ENCODE peak calls at places on chromosome 16, in four cellular contexts. One of them, this sample, is unnamed.

GRCh38 chr16:58801838-58802237 is 67.7 kb upstream of the GOT2 start:
- DNase-seq in choroid plexus epithelial cell: no peak
- DNase-seq in foreskin keratinocyte: no peak
- DNase-seq in AG10803: no peak
- DNase-seq in this sample: no peak

GRCh38 chr16:80997139-80997798 is 9.4 kb downstream of the CMC2 start:
- DNase-seq in choroid plexus epithelial cell: peak; percentile 56
- DNase-seq in foreskin keratinocyte: no peak
- DNase-seq in AG10803: peak; percentile 39
- DNase-seq in this sample: no peak

GRCh38 chr16:7526736-7527135 is 194.1 kb downstream of the RBFOX1 start:
- DNase-seq in choroid plexus epithelial cell: no peak
- DNase-seq in foreskin keratinocyte: no peak
- DNase-seq in AG10803: no peak
- DNase-seq in this sample: no peak

GRCh38 chr16:31498493-31498892 is 9.7 kb downstream of the RUSF1 start:
- DNase-seq in choroid plexus epithelial cell: no peak
- DNase-seq in foreskin keratinocyte: no peak
- DNase-seq in AG10803: no peak
- DNase-seq in this sample: no peak

GRCh38 chr16:55532227-55532626 is 23.4 kb downstream of the LPCAT2 start:
- DNase-seq in choroid plexus epithelial cell: peak; percentile 37
- DNase-seq in foreskin keratinocyte: no peak
- DNase-seq in AG10803: peak; percentile 24
- DNase-seq in this sample: no peak

GRCh38 chr16:4207683-4208528 is 34.0 kb downstream of the SRL start:
- DNase-seq in choroid plexus epithelial cell: no peak
- DNase-seq in foreskin keratinocyte: no peak
- DNase-seq in AG10803: no peak
- DNase-seq in this sample: no peak

GRCh38 chr16:58497935-58498334 is 2.0 kb upstream of the NDRG4 start:
- DNase-seq in choroid plexus epithelial cell: no peak
- DNase-seq in foreskin keratinocyte: no peak
- DNase-seq in AG10803: no peak
- DNase-seq in this sample: no peak

GRCh38 chr16:53089434-53090270 is 34.9 kb downstream of the CHD9 start:
- DNase-seq in choroid plexus epithelial cell: peak; percentile 30
- DNase-seq in foreskin keratinocyte: no peak
- DNase-seq in AG10803: peak; percentile 72
- DNase-seq in this sample: peak; percentile 85

GRCh38 chr16:12794486-12795399 is 8.9 kb downstream of the CPPED1 start:
- DNase-seq in choroid plexus epithelial cell: no peak
- DNase-seq in foreskin keratinocyte: no peak
- DNase-seq in AG10803: no peak
- DNase-seq in this sample: no peak

GRCh38 chr16:472199-472504 is 46.7 kb downstream of the RAB11FIP3 start:
- DNase-seq in choroid plexus epithelial cell: no peak
- DNase-seq in foreskin keratinocyte: no peak
- DNase-seq in AG10803: no peak
- DNase-seq in this sample: no peak

GRCh38 chr16:88773812-88774291 is 11.2 kb downstream of the PIEZO1 start:
- DNase-seq in choroid plexus epithelial cell: peak; percentile 43
- DNase-seq in foreskin keratinocyte: no peak
- DNase-seq in AG10803: peak; percentile 72
- DNase-seq in this sample: no peak

GRCh38 chr16:79164378-79164720 is 436.2 kb downstream of the MAF start:
- DNase-seq in choroid plexus epithelial cell: no peak
- DNase-seq in foreskin keratinocyte: no peak
- DNase-seq in AG10803: no peak
- DNase-seq in this sample: no peak

GRCh38 chr16:55566432-55567175 is at the start of gene CAPNS2:
- DNase-seq in choroid plexus epithelial cell: no peak
- DNase-seq in foreskin keratinocyte: no peak
- DNase-seq in AG10803: no peak
- DNase-seq in this sample: no peak

GRCh38 chr16:81921415-81921814 is 89.9 kb downstream of the SDR42E1 start:
- DNase-seq in choroid plexus epithelial cell: no peak
- DNase-seq in foreskin keratinocyte: peak; percentile 41
- DNase-seq in AG10803: no peak
- DNase-seq in this sample: no peak

GRCh38 chr16:82055117-82055516 is 20.1 kb downstream of the HSD17B2 start:
- DNase-seq in choroid plexus epithelial cell: no peak
- DNase-seq in foreskin keratinocyte: no peak
- DNase-seq in AG10803: no peak
- DNase-seq in this sample: no peak

GRCh38 chr16:11155284-11155806 is 100.7 kb downstream of the SOCS1 start:
- DNase-seq in choroid plexus epithelial cell: peak; percentile 26
- DNase-seq in foreskin keratinocyte: no peak
- DNase-seq in AG10803: peak; percentile 42
- DNase-seq in this sample: no peak

GRCh38 chr16:17723735-17724134 is 253.0 kb upstream of the XYLT1 start:
- DNase-seq in choroid plexus epithelial cell: peak; percentile 83
- DNase-seq in foreskin keratinocyte: no peak
- DNase-seq in AG10803: no peak
- DNase-seq in this sample: peak; percentile 0

GRCh38 chr16:84739349-84740124 is 39.7 kb downstream of the USP10 start:
- DNase-seq in choroid plexus epithelial cell: peak; percentile 90
- DNase-seq in foreskin keratinocyte: no peak
- DNase-seq in AG10803: peak; percentile 91
- DNase-seq in this sample: peak; percentile 82

GRCh38 chr16:13936596-13937081 is 16.7 kb downstream of the ERCC4 start:
- DNase-seq in choroid plexus epithelial cell: peak; percentile 72
- DNase-seq in foreskin keratinocyte: no peak
- DNase-seq in AG10803: peak; percentile 75
- DNase-seq in this sample: peak; percentile 74

GRCh38 chr16:57335361-57335760 is 23.2 kb upstream of the CCL22 start:
- DNase-seq in choroid plexus epithelial cell: no peak
- DNase-seq in foreskin keratinocyte: no peak
- DNase-seq in AG10803: no peak
- DNase-seq in this sample: no peak

GRCh38 chr16:1345651-1346421 is 5.8 kb downstream of the TSR3 start:
- DNase-seq in choroid plexus epithelial cell: no peak
- DNase-seq in foreskin keratinocyte: no peak
- DNase-seq in AG10803: no peak
- DNase-seq in this sample: no peak

GRCh38 chr16:30380072-30380471 is 2.3 kb downstream of the SEPTIN1 start:
- DNase-seq in choroid plexus epithelial cell: no peak
- DNase-seq in foreskin keratinocyte: no peak
- DNase-seq in AG10803: no peak
- DNase-seq in this sample: no peak

GRCh38 chr16:30382398-30383015 is at the start of gene SEPTIN1:
- DNase-seq in choroid plexus epithelial cell: no peak
- DNase-seq in foreskin keratinocyte: no peak
- DNase-seq in AG10803: no peak
- DNase-seq in this sample: no peak

GRCh38 chr16:30381351-30382041 is 865 bp downstream of the SEPTIN1 start:
- DNase-seq in choroid plexus epithelial cell: no peak
- DNase-seq in foreskin keratinocyte: no peak
- DNase-seq in AG10803: no peak
- DNase-seq in this sample: no peak

GRCh38 chr16:30379165-30379783 is 3.1 kb downstream of the SEPTIN1 start:
- DNase-seq in choroid plexus epithelial cell: no peak
- DNase-seq in foreskin keratinocyte: no peak
- DNase-seq in AG10803: no peak
- DNase-seq in this sample: no peak

DNA sequence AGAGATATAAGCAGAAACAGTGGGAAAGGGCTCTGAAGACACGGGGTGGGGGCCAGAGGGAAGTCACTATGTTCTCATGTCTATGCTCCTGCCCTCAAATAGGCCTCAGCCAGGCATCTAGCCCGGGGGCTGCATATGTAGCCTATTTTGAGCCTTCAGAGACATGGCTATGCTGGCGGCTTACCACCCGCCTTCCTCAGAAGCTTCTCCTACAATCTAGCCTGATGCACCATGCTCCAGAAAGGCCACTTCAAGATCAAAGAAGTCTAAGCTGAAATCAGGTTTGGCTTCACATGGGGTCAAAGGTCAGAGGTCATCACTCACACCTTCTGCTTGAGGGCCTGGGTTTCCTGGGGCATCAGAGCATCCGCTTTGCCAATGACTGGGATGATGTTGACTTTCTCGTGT is 1.6 kb downstream of the SEPTIN1 start:
- DNase-seq in choroid plexus epithelial cell: no peak
- DNase-seq in foreskin keratinocyte: no peak
- DNase-seq in AG10803: no peak
- DNase-seq in this sample: no peak
- TF ChIP-seq CTCF in choroid plexus epithelial cell: no peak
- TF ChIP-seq CTCF in foreskin keratinocyte: no peak
- TF ChIP-seq CTCF in AG10803: no peak
- TF ChIP-seq CTCF in this sample: no peak

GRCh38 chr16:90034504-90034903 is 15.2 kb upstream of the DBNDD1 start:
- DNase-seq in choroid plexus epithelial cell: no peak
- DNase-seq in foreskin keratinocyte: no peak
- DNase-seq in AG10803: no peak
- DNase-seq in this sample: no peak
- TF ChIP-seq CTCF in choroid plexus epithelial cell: no peak
- TF ChIP-seq CTCF in foreskin keratinocyte: no peak
- TF ChIP-seq CTCF in AG10803: no peak
- TF ChIP-seq CTCF in this sample: no peak

GRCh38 chr16:52090080-52090479 is 456.9 kb downstream of the TOX3 start:
- DNase-seq in choroid plexus epithelial cell: no peak
- DNase-seq in foreskin keratinocyte: peak; percentile 59
- DNase-seq in AG10803: peak; percentile 39
- DNase-seq in this sample: peak; percentile 67

GRCh38 chr16:52086901-52087300 is 460.0 kb downstream of the TOX3 start:
- DNase-seq in choroid plexus epithelial cell: no peak
- DNase-seq in foreskin keratinocyte: no peak
- DNase-seq in AG10803: no peak
- DNase-seq in this sample: no peak
- TF ChIP-seq CTCF in choroid plexus epithelial cell: no peak
- TF ChIP-seq CTCF in foreskin keratinocyte: no peak
- TF ChIP-seq CTCF in AG10803: no peak
- TF ChIP-seq CTCF in this sample: no peak

GRCh38 chr16:87635541-87636049 is 33.3 kb downstream of the JPH3 start:
- DNase-seq in choroid plexus epithelial cell: peak; percentile 36
- DNase-seq in foreskin keratinocyte: no peak
- DNase-seq in AG10803: peak; percentile 33
- DNase-seq in this sample: peak; percentile 70

GRCh38 chr16:87637357-87637756 is 35.0 kb downstream of the JPH3 start:
- DNase-seq in choroid plexus epithelial cell: no peak
- DNase-seq in foreskin keratinocyte: no peak
- DNase-seq in AG10803: no peak
- DNase-seq in this sample: no peak

GRCh38 chr16:87634411-87634810 is 32.1 kb downstream of the JPH3 start:
- DNase-seq in choroid plexus epithelial cell: no peak
- DNase-seq in foreskin keratinocyte: no peak
- DNase-seq in AG10803: no peak
- DNase-seq in this sample: no peak

GRCh38 chr16:87636741-87637140 is 34.4 kb downstream of the JPH3 start:
- DNase-seq in choroid plexus epithelial cell: no peak
- DNase-seq in foreskin keratinocyte: no peak
- DNase-seq in AG10803: no peak
- DNase-seq in this sample: no peak

DNA sequence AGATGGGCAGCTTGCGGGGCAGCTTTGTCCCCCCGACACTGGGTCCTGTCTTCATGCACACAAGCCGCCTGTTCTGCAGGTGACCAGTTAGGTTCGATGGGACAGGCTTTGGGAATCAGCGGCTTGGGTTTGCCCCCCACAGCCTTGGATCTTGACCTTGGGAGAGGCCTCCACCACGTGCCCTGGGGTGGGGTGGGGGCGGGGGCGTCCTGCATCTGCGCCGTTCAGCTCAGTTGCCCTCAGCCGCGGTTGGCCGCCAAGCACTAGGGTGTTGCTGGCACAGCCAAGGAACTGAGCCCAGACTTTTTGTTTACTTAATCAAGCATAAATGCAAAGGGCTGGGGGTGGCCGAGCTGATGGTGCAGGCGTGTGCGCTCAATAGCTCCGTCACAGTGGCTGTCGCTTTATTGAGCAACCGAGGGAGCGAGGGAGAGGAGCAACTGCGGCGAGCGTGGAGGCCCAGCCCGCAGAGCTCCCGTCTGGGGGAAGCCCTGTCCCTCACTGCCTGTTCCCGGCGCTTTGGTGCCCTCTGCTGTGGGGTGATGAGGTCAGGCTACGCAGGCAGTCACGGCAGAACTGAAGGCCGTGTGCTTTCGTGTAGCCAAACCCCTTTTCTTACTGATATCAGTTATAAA is 33.9 kb downstream of the JPH3 start:
- DNase-seq in choroid plexus epithelial cell: peak; percentile 72
- DNase-seq in foreskin keratinocyte: no peak
- DNase-seq in AG10803: peak; percentile 83
- DNase-seq in this sample: peak; percentile 93
- TF ChIP-seq CTCF in choroid plexus epithelial cell: peak; percentile 70
- TF ChIP-seq CTCF in foreskin keratinocyte: peak; percentile 87
- TF ChIP-seq CTCF in AG10803: peak; percentile 87
- TF ChIP-seq CTCF in this sample: peak; percentile 86

DNA sequence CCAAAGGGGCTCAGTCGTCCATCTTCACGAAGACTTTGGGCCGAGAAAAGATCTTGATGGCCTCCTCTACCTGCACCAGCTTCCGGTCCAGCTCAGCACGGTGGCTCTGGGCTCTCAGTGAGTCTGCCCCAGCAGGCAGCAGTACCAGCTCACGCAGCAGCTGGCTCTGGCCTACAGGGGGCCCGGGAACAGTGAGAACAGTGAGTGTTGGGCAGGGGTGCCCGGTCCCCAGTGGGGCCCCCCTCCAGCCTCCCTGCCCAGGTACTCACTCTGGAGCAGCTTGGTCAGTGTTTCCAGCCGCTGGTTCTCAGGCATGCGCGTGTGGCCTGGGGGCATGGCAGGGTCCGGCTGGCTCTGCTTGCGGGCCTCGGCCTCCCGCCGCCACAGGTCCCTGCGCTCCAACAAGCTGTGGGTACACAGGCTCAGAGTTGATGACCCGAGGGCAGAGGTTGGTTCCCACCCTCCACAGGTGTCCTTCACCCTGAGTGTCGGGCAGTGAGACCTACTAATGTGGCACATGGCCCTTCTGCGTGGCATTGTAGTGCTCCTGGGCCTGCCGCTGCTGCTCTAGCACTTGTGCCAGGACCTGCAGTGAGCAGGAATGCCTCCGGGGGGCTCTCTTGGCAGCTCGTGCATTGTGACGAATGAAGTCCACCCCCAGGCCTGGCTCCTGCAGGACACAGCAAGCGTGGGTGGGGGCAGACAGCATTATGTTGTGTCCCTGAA is 2.6 kb downstream of the PARD6A start:
- DNase-seq in choroid plexus epithelial cell: peak; percentile 35
- DNase-seq in foreskin keratinocyte: no peak
- DNase-seq in AG10803: no peak
- DNase-seq in this sample: no peak
- TF ChIP-seq CTCF in choroid plexus epithelial cell: peak; percentile 59
- TF ChIP-seq CTCF in foreskin keratinocyte: peak; percentile 37
- TF ChIP-seq CTCF in AG10803: peak; percentile 11
- TF ChIP-seq CTCF in this sample: peak; percentile 9